ENCODE peak calls at places on chromosomes 16 and 17, in ten cellular contexts. M, A, W, O, P, R, F, J, H and N are unnamed samples.

GRCh38 chr16:18811925-18812324 is 10.6 kb upstream of the ARL6IP1 start:
- DNase-seq in M (no peak), A (no peak), W (no peak), O (no peak), P (no peak), R (no peak), F (no peak), J (no peak), H (no peak), N (no peak)

GRCh38 chr16:67247698-67248400 is 568 bp upstream of the FHOD1 start:
- DNase-seq in M (no peak), A (no peak), W (no peak), O (no peak), P (no peak), R (no peak), F (no peak), J (no peak), H (no peak), N (no peak)

GRCh38 chr16:4314532-4315184 is 1.2 kb upstream of the GLIS2 start:
- DNase-seq in M (no peak), A (peak), W (peak), O (peak), P (no peak), R (peak), F (peak), J (peak), H (peak), N (peak)

GRCh38 chr16:5851583-5851982 is 754.0 kb upstream of the EEF2KMT start:
- DNase-seq in M (no peak), A (no peak), W (peak), O (peak), P (no peak), R (no peak), F (no peak), J (no peak), H (no peak), N (no peak)

GRCh38 chr17:9261059-9262029 is 240.0 kb downstream of the NTN1 start:
- DNase-seq in M (no peak), A (no peak), W (no peak), O (no peak), P (no peak), R (no peak), F (no peak), J (no peak), H (no peak), N (no peak)

GRCh38 chr17:19461139-19461538 is 50.1 kb downstream of the RNF112 start:
- DNase-seq in M (no peak), A (no peak), W (no peak), O (no peak), P (no peak), R (no peak), F (no peak), J (no peak), H (no peak), N (no peak)

GRCh38 chr17:73160980-73161630 is 3.7 kb upstream of the SSTR2 start:
- DNase-seq in M (no peak), A (no peak), W (no peak), O (no peak), P (no peak), R (no peak), F (no peak), J (no peak), H (no peak), N (no peak)

GRCh38 chr16:1890701-1891035 is 18.7 kb upstream of the MEIOB start:
- DNase-seq in M (no peak), A (no peak), W (no peak), O (no peak), P (no peak), R (no peak), F (no peak), J (no peak), H (no peak), N (no peak)

GRCh38 chr16:63850979-63851378 is 1270.9 kb downstream of the CDH11 start:
- DNase-seq in M (no peak), A (no peak), W (no peak), O (no peak), P (no peak), R (no peak), F (no peak), J (no peak), H (no peak), N (no peak)

GRCh38 chr17:64019486-64020067 is 856 bp downstream of the ICAM2 start:
- DNase-seq in M (no peak), A (peak), W (no peak), O (no peak), P (peak), R (no peak), F (no peak), J (no peak), H (no peak), N (no peak)

GRCh38 chr17:56510554-56511342 is 82.8 kb upstream of the NOG start:
- DNase-seq in M (no peak), A (no peak), W (no peak), O (no peak), P (no peak), R (no peak), F (no peak), J (no peak), H (no peak), N (no peak)

GRCh38 chr17:61064087-61064951 is 335.3 kb upstream of the TBX2 start:
- DNase-seq in M (no peak), A (no peak), W (no peak), O (peak), P (no peak), R (no peak), F (no peak), J (no peak), H (peak), N (no peak)

DNA sequence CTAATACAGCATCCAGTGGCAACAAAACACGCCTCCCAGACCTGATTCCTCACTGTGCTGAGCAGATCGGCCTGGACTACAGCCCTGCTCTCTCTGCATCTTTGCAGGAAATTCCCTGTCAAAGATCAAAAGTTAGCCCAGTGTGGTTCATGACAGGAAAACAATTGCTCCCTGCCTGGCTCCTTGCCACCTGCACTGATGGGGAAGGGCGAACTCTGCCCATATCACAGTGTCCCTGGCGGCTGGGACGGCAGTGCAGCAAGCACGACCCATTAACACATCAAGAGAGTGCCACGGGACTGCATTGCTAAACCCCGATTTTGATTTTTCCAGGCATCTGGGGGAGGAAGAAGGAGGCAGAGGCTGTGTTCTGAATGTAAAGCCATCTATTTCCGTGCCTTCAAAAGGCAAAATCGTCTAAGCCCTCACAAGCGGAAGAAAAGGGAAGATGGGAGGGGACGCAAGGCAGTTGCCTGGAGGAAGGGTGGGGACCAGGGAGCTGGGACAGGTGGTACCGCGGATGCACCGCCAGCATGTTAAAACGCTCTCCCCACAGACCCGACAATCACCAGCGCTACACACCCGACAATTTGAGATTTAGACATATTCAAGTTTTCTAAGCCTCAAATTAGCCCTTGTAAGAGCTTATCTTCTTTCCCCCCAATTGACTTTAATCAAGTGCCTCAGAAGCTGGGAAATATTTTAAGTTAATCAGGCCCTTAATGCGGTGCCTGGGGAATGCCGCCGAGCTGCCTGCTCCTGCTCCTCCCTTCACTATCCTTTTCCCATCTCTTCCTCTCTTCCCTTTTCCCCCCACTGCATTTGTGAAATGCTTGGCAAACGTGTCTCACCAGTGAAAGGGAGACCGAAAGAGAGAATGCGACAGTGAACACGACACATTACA is 238.8 kb upstream of the CDH5 start:
- DNase-seq in M (no peak), A (no peak), W (no peak), O (peak), P (no peak), R (peak), F (peak), J (no peak), H (peak), N (no peak)
- TF ChIP-seq CTCF in M (no peak), A (no peak), W (no peak), O (no peak), P (no peak), R (peak), F (peak), J (no peak), H (peak), N (no peak)

GRCh38 chr16:28524544-28525179 is 14.1 kb downstream of the NUPR1 start:
- DNase-seq in M (no peak), A (no peak), W (peak), O (no peak), P (no peak), R (no peak), F (peak), J (peak), H (peak), N (no peak)
- TF ChIP-seq CTCF in M (no peak), A (no peak), W (no peak), O (no peak), P (peak), R (no peak), F (no peak), J (no peak), H (no peak), N (no peak)

GRCh38 chr17:53191878-53192277 is 630.8 kb upstream of the KIF2B start:
- DNase-seq in M (no peak), A (no peak), W (no peak), O (no peak), P (no peak), R (no peak), F (no peak), J (no peak), H (no peak), N (no peak)
- TF ChIP-seq CTCF in M (no peak), A (no peak), W (no peak), O (no peak), P (no peak), R (no peak), F (no peak), J (no peak), H (no peak), N (no peak)

GRCh38 chr17:53950207-53950857 is 127.6 kb downstream of the KIF2B start:
- DNase-seq in M (no peak), A (no peak), W (no peak), O (no peak), P (no peak), R (no peak), F (no peak), J (no peak), H (no peak), N (no peak)
- TF ChIP-seq CTCF in M (no peak), A (no peak), W (no peak), O (no peak), P (no peak), R (no peak), F (no peak), J (no peak), H (no peak), N (no peak)

GRCh38 chr16:89700100-89700648 is 1.3 kb downstream of the SPATA2L start:
- DNase-seq in M (peak), A (peak), W (peak), O (peak), P (peak), R (peak), F (peak), J (peak), H (peak), N (peak)

GRCh38 chr16:89705006-89705405 is 3.5 kb upstream of the SPATA2L start:
- DNase-seq in M (no peak), A (no peak), W (no peak), O (no peak), P (no peak), R (no peak), F (no peak), J (no peak), H (no peak), N (no peak)

GRCh38 chr16:89700649-89701424 is 668 bp downstream of the SPATA2L start:
- DNase-seq in M (peak), A (no peak), W (peak), O (peak), P (peak), R (peak), F (peak), J (no peak), H (peak), N (peak)

GRCh38 chr16:89704281-89704680 is 2.8 kb upstream of the SPATA2L start:
- DNase-seq in M (no peak), A (no peak), W (peak), O (no peak), P (no peak), R (no peak), F (no peak), J (no peak), H (no peak), N (no peak)

DNA sequence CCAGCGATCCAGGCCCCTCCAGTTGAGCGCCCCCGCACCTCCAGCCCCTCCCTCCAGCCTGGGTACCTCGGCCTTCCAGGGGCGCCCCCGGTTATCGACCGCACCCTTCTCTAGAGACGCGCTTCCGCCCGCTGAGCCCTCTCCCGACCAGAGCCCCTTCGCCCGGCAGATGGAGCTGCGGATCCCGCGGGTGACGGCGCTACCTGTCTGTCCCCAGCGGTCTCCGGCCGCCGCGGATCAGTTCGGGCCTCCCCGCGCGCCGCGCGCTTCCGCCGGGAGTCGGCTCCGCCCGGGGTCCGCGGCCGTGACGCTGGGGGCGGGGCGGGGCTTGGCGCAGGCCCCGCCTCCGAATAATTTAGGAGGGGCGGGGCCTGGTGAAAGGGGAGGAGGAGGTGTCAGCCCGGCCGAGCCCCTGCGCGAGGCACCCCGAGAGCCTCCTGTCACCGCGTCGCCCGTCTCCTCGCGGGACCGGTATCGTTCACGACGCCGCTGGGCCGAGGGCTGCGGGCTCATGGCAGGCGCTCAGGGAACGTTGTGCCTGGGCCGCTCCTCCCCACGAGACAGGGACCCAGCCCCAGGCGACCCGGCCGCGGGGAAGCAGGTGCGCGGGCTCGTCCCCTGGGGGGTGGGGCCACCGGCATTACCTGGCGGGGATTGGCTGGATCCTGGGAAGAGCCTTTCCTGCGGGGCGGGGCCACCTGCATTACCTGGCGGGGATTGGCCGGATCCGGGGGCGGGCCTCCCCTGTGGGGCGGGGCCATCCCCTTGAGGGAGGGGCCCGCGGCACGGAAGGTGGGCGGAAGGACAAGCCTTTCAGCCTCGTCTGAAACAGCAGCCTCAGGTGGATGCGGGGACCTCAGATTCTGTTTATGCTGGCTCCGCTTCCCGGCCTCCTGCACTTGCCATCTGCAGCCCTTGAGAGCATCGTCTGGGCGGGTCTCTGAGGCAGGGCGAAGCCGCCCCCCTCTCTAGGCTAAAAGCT is at the start of gene SPATA2L:
- DNase-seq in M (peak), A (peak), W (peak), O (peak), P (peak), R (peak), F (peak), J (peak), H (peak), N (peak)
- TF ChIP-seq CTCF in M (peak), A (no peak), W (peak), O (no peak), P (peak), R (no peak), F (no peak), J (no peak), H (peak), N (peak)

GRCh38 chr16:81586421-81586820 is 141.8 kb downstream of the CMIP start:
- DNase-seq in M (no peak), A (no peak), W (no peak), O (peak), P (no peak), R (no peak), F (no peak), J (no peak), H (no peak), N (no peak)

GRCh38 chr16:81585785-81586184 is 141.2 kb downstream of the CMIP start:
- DNase-seq in M (no peak), A (no peak), W (no peak), O (no peak), P (no peak), R (no peak), F (no peak), J (no peak), H (peak), N (no peak)

GRCh38 chr16:81581107-81581506 is 136.5 kb downstream of the CMIP start:
- DNase-seq in M (no peak), A (no peak), W (no peak), O (peak), P (no peak), R (no peak), F (no peak), J (no peak), H (no peak), N (no peak)

GRCh38 chr16:81583893-81584705 is 139.5 kb downstream of the CMIP start:
- DNase-seq in M (no peak), A (no peak), W (no peak), O (peak), P (no peak), R (no peak), F (no peak), J (peak), H (no peak), N (no peak)

DNA sequence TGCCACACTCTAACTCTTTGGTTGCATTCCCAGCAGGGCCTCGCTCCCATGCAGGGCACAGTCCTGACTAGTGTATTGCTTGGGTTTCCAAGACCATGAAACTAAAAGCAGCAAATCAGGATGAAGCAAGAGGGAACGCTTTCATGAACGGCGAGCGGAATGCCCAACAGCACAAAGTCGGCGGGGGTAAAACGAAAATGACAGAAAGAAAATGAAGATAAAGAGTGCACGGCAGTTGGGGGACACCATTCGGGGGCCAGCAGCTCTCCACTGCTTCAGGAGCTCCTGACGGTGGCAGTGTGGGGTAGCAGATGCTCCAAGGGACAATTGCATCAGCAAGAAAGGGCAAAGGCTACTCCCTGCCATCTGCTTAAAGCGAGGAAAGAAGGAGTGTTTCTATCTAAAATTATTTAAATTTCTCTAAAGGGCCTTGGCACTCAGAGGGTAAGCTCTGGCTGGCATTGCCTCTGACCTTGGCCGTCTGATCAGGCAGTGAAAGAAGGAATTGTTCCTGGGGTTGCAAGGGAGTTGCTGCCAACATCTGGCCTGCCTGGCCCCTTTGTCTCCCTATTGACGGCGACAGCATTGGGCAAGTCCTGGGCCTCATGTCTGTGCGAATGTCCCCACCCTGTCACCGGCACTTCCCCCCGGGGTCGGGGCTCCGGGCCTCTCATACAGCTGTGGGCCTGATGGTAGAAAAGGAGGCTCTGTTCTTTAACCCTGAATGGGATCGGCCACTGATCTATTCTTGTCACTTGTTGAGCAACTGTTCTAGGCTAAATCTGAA is 138.2 kb downstream of the CMIP start:
- DNase-seq in M (no peak), A (no peak), W (no peak), O (no peak), P (no peak), R (peak), F (peak), J (peak), H (peak), N (no peak)
- TF ChIP-seq CTCF in M (peak), A (no peak), W (no peak), O (no peak), P (no peak), R (peak), F (peak), J (peak), H (peak), N (no peak)

GRCh38 chr16:23072084-23072599 is 77.1 kb downstream of the USP31 start:
- DNase-seq in M (peak), A (peak), W (no peak), O (peak), P (no peak), R (peak), F (peak), J (peak), H (peak), N (peak)

GRCh38 chr16:23074423-23074822 is 74.8 kb downstream of the USP31 start:
- DNase-seq in M (no peak), A (no peak), W (no peak), O (no peak), P (no peak), R (no peak), F (no peak), J (no peak), H (no peak), N (no peak)

GRCh38 chr16:23069844-23070243 is 79.4 kb downstream of the USP31 start:
- DNase-seq in M (no peak), A (no peak), W (no peak), O (no peak), P (no peak), R (no peak), F (no peak), J (no peak), H (no peak), N (no peak)

GRCh38 chr16:23071202-23072083 is 77.8 kb downstream of the USP31 start:
- DNase-seq in M (no peak), A (no peak), W (no peak), O (peak), P (no peak), R (peak), F (peak), J (peak), H (peak), N (no peak)

DNA sequence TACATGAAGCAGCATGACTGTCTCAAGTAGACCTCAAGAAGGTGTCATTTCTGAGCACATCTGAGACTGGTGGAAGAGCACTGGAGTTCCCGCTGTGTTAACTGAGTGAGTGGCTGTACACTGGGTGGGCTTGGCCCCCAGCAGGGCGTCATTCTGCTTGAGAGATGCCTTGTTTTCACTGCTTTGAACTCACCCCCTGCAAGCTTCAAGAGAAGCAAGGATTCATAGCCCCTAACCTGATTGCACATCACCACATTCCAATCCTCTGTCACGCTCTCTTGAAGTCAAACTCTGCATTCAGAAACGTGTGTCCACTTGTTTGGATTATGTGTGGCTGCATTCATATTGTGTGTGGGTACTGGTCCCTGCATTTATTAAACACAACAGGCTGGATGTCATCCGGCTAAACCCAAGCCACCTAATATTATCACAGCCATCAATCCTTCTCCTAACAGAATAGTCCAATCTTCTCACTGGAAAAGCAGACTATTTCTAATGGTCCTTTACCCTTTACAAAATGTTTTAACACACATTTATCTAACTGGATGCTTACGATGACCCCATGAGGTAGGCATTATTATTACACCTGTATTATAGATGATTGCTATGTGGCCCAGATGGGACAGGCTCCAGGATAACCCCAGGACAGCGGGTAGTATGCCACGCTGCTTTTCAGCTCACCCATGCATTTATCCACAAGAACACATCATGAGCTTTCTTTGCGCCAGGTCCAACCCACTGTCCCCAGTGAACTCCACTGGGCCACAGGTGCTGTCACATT is 76.3 kb downstream of the USP31 start:
- DNase-seq in M (no peak), A (no peak), W (no peak), O (peak), P (no peak), R (peak), F (peak), J (peak), H (peak), N (no peak)
- TF ChIP-seq CTCF in M (no peak), A (no peak), W (no peak), O (no peak), P (no peak), R (no peak), F (no peak), J (peak), H (no peak), N (no peak)

GRCh38 chr17:55053855-55054254 is 85.3 kb downstream of the STXBP4 start:
- DNase-seq in M (no peak), A (no peak), W (no peak), O (no peak), P (no peak), R (peak), F (peak), J (no peak), H (peak), N (no peak)
- TF ChIP-seq CTCF in M (no peak), A (no peak), W (peak), O (no peak), P (peak), R (peak), F (peak), J (peak), H (peak), N (peak)